ENCODE peak calls at places on chromosomes 7 and 10, in seven cellular contexts. One of them, this sample, is unnamed.

GRCh38 chr10:123136806-123137642 is 1.3 kb downstream of the HMX3 start:
- DNase-seq in SK-N-SH: no peak
- DNase-seq in H1: no peak
- DNase-seq in HepG2: no peak
- DNase-seq in K562: peak
- DNase-seq in GM12878: no peak
- DNase-seq in HCT116: no peak
- DNase-seq in this sample: no peak

GRCh38 chr10:60733189-60733815 is 45.0 kb upstream of the CDK1 start:
- DNase-seq in SK-N-SH: peak
- DNase-seq in H1: no peak
- DNase-seq in HepG2: no peak
- DNase-seq in K562: peak
- DNase-seq in GM12878: no peak
- DNase-seq in HCT116: peak
- DNase-seq in this sample: peak

GRCh38 chr7:75725306-75725705 is 13.4 kb downstream of the HIP1 start:
- DNase-seq in SK-N-SH: no peak
- DNase-seq in H1: no peak
- DNase-seq in HepG2: no peak
- DNase-seq in K562: no peak
- DNase-seq in GM12878: no peak
- DNase-seq in HCT116: no peak
- DNase-seq in this sample: no peak

GRCh38 chr10:17835688-17836087 is 26.5 kb downstream of the MRC1 start:
- DNase-seq in SK-N-SH: no peak
- DNase-seq in H1: peak
- DNase-seq in HepG2: no peak
- DNase-seq in K562: no peak
- DNase-seq in GM12878: no peak
- DNase-seq in HCT116: peak
- DNase-seq in this sample: no peak

GRCh38 chr10:84179059-84179710 is 5.6 kb downstream of the GPR15LG start:
- DNase-seq in SK-N-SH: peak
- DNase-seq in H1: no peak
- DNase-seq in HepG2: no peak
- DNase-seq in K562: no peak
- DNase-seq in GM12878: no peak
- DNase-seq in HCT116: no peak
- DNase-seq in this sample: peak

GRCh38 chr7:44547536-44548221 is 6.5 kb upstream of the NPC1L1 start:
- DNase-seq in SK-N-SH: no peak
- DNase-seq in H1: no peak
- DNase-seq in HepG2: peak
- DNase-seq in K562: no peak
- DNase-seq in GM12878: no peak
- DNase-seq in HCT116: no peak
- DNase-seq in this sample: no peak

GRCh38 chr10:4561301-4561700 is 264.7 kb upstream of the AKR1E2 start:
- DNase-seq in SK-N-SH: no peak
- DNase-seq in H1: no peak
- DNase-seq in HepG2: no peak
- DNase-seq in K562: no peak
- DNase-seq in GM12878: no peak
- DNase-seq in HCT116: no peak
- DNase-seq in this sample: no peak

GRCh38 chr10:110307805-110308204 is 3.1 kb upstream of the SMNDC1 start:
- DNase-seq in SK-N-SH: no peak
- DNase-seq in H1: no peak
- DNase-seq in HepG2: no peak
- DNase-seq in K562: no peak
- DNase-seq in GM12878: no peak
- DNase-seq in HCT116: no peak
- DNase-seq in this sample: no peak

GRCh38 chr7:90836937-90837336 is 240.8 kb downstream of the CDK14 start:
- DNase-seq in SK-N-SH: peak
- DNase-seq in H1: no peak
- DNase-seq in HepG2: no peak
- DNase-seq in K562: no peak
- DNase-seq in GM12878: no peak
- DNase-seq in HCT116: no peak
- DNase-seq in this sample: no peak

GRCh38 chr7:116990056-116990455 is 36.8 kb downstream of the ST7 start:
- DNase-seq in SK-N-SH: no peak
- DNase-seq in H1: no peak
- DNase-seq in HepG2: no peak
- DNase-seq in K562: no peak
- DNase-seq in GM12878: no peak
- DNase-seq in HCT116: no peak
- DNase-seq in this sample: no peak

GRCh38 chr7:132393789-132394261 is 182.4 kb downstream of the PLXNA4 start:
- DNase-seq in SK-N-SH: peak
- DNase-seq in H1: no peak
- DNase-seq in HepG2: no peak
- DNase-seq in K562: no peak
- DNase-seq in GM12878: no peak
- DNase-seq in HCT116: no peak
- DNase-seq in this sample: no peak

GRCh38 chr7:11737723-11738122 is 94.3 kb downstream of the THSD7A start:
- DNase-seq in SK-N-SH: no peak
- DNase-seq in H1: no peak
- DNase-seq in HepG2: no peak
- DNase-seq in K562: no peak
- DNase-seq in GM12878: no peak
- DNase-seq in HCT116: no peak
- DNase-seq in this sample: no peak

GRCh38 chr7:13037216-13037615 is 349.8 kb downstream of the ARL4A start:
- DNase-seq in SK-N-SH: no peak
- DNase-seq in H1: no peak
- DNase-seq in HepG2: no peak
- DNase-seq in K562: no peak
- DNase-seq in GM12878: no peak
- DNase-seq in HCT116: no peak
- DNase-seq in this sample: no peak

GRCh38 chr10:77248104-77248503 is 389.5 kb downstream of the KCNMA1 start:
- DNase-seq in SK-N-SH: no peak
- DNase-seq in H1: no peak
- DNase-seq in HepG2: no peak
- DNase-seq in K562: no peak
- DNase-seq in GM12878: no peak
- DNase-seq in HCT116: no peak
- DNase-seq in this sample: no peak

GRCh38 chr7:120841608-120842007 is 16.3 kb downstream of the TSPAN12 start:
- DNase-seq in SK-N-SH: no peak
- DNase-seq in H1: no peak
- DNase-seq in HepG2: no peak
- DNase-seq in K562: no peak
- DNase-seq in GM12878: no peak
- DNase-seq in HCT116: no peak
- DNase-seq in this sample: no peak

GRCh38 chr7:134302120-134302519 is 14.6 kb downstream of the SLC35B4 start:
- DNase-seq in SK-N-SH: no peak
- DNase-seq in H1: no peak
- DNase-seq in HepG2: no peak
- DNase-seq in K562: no peak
- DNase-seq in GM12878: no peak
- DNase-seq in HCT116: no peak
- DNase-seq in this sample: no peak

GRCh38 chr7:3128857-3129256 is 85.2 kb upstream of the CARD11 start:
- DNase-seq in SK-N-SH: no peak
- DNase-seq in H1: no peak
- DNase-seq in HepG2: no peak
- DNase-seq in K562: no peak
- DNase-seq in GM12878: no peak
- DNase-seq in HCT116: no peak
- DNase-seq in this sample: no peak

GRCh38 chr7:39978252-39978934 is 28.3 kb downstream of the CDK13 start:
- DNase-seq in SK-N-SH: peak
- DNase-seq in H1: no peak
- DNase-seq in HepG2: no peak
- DNase-seq in K562: no peak
- DNase-seq in GM12878: no peak
- DNase-seq in HCT116: no peak
- DNase-seq in this sample: no peak

GRCh38 chr10:99630439-99630838 is 10.2 kb upstream of the SLC25A28 start:
- DNase-seq in SK-N-SH: peak
- DNase-seq in H1: no peak
- DNase-seq in HepG2: peak
- DNase-seq in K562: no peak
- DNase-seq in GM12878: no peak
- DNase-seq in HCT116: peak
- DNase-seq in this sample: peak

GRCh38 chr7:2527505-2528464 is 8.2 kb downstream of the LFNG start:
- DNase-seq in SK-N-SH: no peak
- DNase-seq in H1: no peak
- DNase-seq in HepG2: peak
- DNase-seq in K562: peak
- DNase-seq in GM12878: no peak
- DNase-seq in HCT116: no peak
- DNase-seq in this sample: peak

GRCh38 chr7:55021951-55022617 is 3.3 kb downstream of the EGFR start:
- DNase-seq in SK-N-SH: no peak
- DNase-seq in H1: no peak
- DNase-seq in HepG2: no peak
- DNase-seq in K562: no peak
- DNase-seq in GM12878: no peak
- DNase-seq in HCT116: no peak
- DNase-seq in this sample: no peak

GRCh38 chr7:156478486-156478885 is 162.1 kb upstream of the RNF32 start:
- DNase-seq in SK-N-SH: no peak
- DNase-seq in H1: no peak
- DNase-seq in HepG2: no peak
- DNase-seq in K562: no peak
- DNase-seq in GM12878: no peak
- DNase-seq in HCT116: no peak
- DNase-seq in this sample: no peak

GRCh38 chr10:102796407-102797176 is 40.6 kb downstream of the CYP17A1 start:
- DNase-seq in SK-N-SH: no peak
- DNase-seq in H1: no peak
- DNase-seq in HepG2: no peak
- DNase-seq in K562: no peak
- DNase-seq in GM12878: peak
- DNase-seq in HCT116: no peak
- DNase-seq in this sample: no peak
- TF ChIP-seq JUND in SK-N-SH: no peak
- TF ChIP-seq JUND in H1: no peak
- TF ChIP-seq JUND in HepG2: no peak
- TF ChIP-seq JUND in K562: no peak
- TF ChIP-seq JUND in GM12878: no peak
- TF ChIP-seq JUND in HCT116: no peak
- TF ChIP-seq JUND in this sample: no peak

DNA sequence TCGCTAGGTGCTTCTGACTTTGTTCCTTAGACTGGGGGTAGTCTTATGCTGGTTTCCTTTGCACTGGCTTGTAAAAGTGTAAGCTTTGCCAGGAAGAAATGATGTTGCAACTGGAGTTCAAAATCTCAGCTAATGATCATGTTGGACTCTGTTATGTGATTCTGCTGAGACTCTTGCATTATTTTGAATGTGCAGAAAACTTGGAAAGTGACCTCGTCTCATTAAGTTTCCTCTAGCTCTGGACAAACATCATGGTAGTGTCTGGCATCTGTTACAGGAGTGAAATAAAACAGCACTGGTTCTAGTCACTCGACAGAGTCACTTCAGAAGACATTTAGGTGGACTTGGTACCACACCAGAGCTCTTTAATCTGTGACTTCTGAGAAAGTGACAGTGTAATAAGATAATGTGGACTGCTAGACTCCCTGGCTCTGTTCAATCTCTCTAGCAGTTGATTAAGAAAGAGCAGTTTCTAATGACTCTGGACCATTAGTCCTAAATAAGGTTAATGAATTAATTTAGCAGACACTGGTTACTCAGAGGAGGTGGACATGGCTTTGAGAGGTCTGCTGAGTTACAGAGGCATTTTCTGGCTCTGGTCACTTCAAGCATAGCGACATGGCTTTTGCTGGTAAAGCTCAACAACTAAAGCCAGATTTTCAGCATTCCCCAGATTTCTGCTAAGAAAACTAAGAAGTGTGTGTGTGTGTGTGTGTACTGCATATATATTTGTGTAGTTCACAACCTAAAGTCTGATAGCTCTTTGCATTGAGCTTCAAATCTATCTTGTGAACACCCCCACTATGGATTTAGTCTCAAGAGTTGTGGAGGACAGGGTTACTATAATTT is 2.1 kb downstream of the NRP1 start:
- DNase-seq in SK-N-SH: no peak
- DNase-seq in H1: no peak
- DNase-seq in HepG2: no peak
- DNase-seq in K562: no peak
- DNase-seq in GM12878: no peak
- DNase-seq in HCT116: no peak
- DNase-seq in this sample: no peak
- TF ChIP-seq JUND in SK-N-SH: no peak
- TF ChIP-seq JUND in H1: no peak
- TF ChIP-seq JUND in HepG2: no peak
- TF ChIP-seq JUND in K562: no peak
- TF ChIP-seq JUND in GM12878: no peak
- TF ChIP-seq JUND in HCT116: no peak
- TF ChIP-seq JUND in this sample: no peak

GRCh38 chr7:30116771-30117170 is 18.0 kb upstream of the MTURN start:
- DNase-seq in SK-N-SH: no peak
- DNase-seq in H1: no peak
- DNase-seq in HepG2: no peak
- DNase-seq in K562: no peak
- DNase-seq in GM12878: no peak
- DNase-seq in HCT116: no peak
- DNase-seq in this sample: no peak
- TF ChIP-seq JUND in SK-N-SH: no peak
- TF ChIP-seq JUND in H1: no peak
- TF ChIP-seq JUND in HepG2: no peak
- TF ChIP-seq JUND in K562: no peak
- TF ChIP-seq JUND in GM12878: no peak
- TF ChIP-seq JUND in HCT116: no peak
- TF ChIP-seq JUND in this sample: no peak

GRCh38 chr7:17951745-17952254 is 11.5 kb upstream of the SNX13 start:
- DNase-seq in SK-N-SH: no peak
- DNase-seq in H1: no peak
- DNase-seq in HepG2: no peak
- DNase-seq in K562: no peak
- DNase-seq in GM12878: no peak
- DNase-seq in HCT116: no peak
- DNase-seq in this sample: no peak

GRCh38 chr7:17946591-17946990 is 6.3 kb upstream of the SNX13 start:
- DNase-seq in SK-N-SH: no peak
- DNase-seq in H1: no peak
- DNase-seq in HepG2: no peak
- DNase-seq in K562: no peak
- DNase-seq in GM12878: no peak
- DNase-seq in HCT116: no peak
- DNase-seq in this sample: no peak

GRCh38 chr7:17948503-17949238 is 8.4 kb upstream of the SNX13 start:
- DNase-seq in SK-N-SH: no peak
- DNase-seq in H1: no peak
- DNase-seq in HepG2: no peak
- DNase-seq in K562: no peak
- DNase-seq in GM12878: no peak
- DNase-seq in HCT116: no peak
- DNase-seq in this sample: no peak

GRCh38 chr7:17947606-17948005 is 7.3 kb upstream of the SNX13 start:
- DNase-seq in SK-N-SH: no peak
- DNase-seq in H1: no peak
- DNase-seq in HepG2: no peak
- DNase-seq in K562: no peak
- DNase-seq in GM12878: no peak
- DNase-seq in HCT116: no peak
- DNase-seq in this sample: no peak

GRCh38 chr7:17952387-17952786 is 12.1 kb upstream of the SNX13 start:
- DNase-seq in SK-N-SH: no peak
- DNase-seq in H1: no peak
- DNase-seq in HepG2: no peak
- DNase-seq in K562: no peak
- DNase-seq in GM12878: peak
- DNase-seq in HCT116: no peak
- DNase-seq in this sample: no peak
- TF ChIP-seq JUND in SK-N-SH: no peak
- TF ChIP-seq JUND in H1: no peak
- TF ChIP-seq JUND in HepG2: no peak
- TF ChIP-seq JUND in K562: no peak
- TF ChIP-seq JUND in GM12878: peak
- TF ChIP-seq JUND in HCT116: no peak
- TF ChIP-seq JUND in this sample: no peak

This sample was measured in T47D.